ENCODE peak calls at places on chromosomes 13 and 19, in four cellular contexts. V, U, J and I are unnamed samples. For H3K4me1, the result is how much of the 10 kb centered on the place peaks cover.

GRCh38 chr13:33025220-33025744 is 9.1 kb downstream of the KL start:
- DNase-seq in J (no peak), U (no peak), V (no peak), I (no peak)

GRCh38 chr13:98507060-98507797 is 69.7 kb downstream of the STK24 start:
- DNase-seq in U (peak), V (peak), J (peak), I (peak)

GRCh38 chr19:3123956-3124355 is 11.9 kb upstream of the GNA15 start:
- DNase-seq in U (no peak), V (no peak), J (no peak), I (peak)

GRCh38 chr19:39352549-39353285 is 10.5 kb downstream of the SAMD4B start:
- DNase-seq in U (no peak), J (no peak), V (no peak), I (no peak)

GRCh38 chr19:37933965-37934364 is 27.0 kb downstream of the SIPA1L3 start:
- DNase-seq in V (no peak), J (peak), U (peak), I (peak)

GRCh38 chr13:40666905-40667621 is 622 bp upstream of the FOXO1 start:
- DNase-seq in V (no peak), J (peak), U (peak), I (peak)

GRCh38 chr13:41384749-41385503 is 72.4 kb upstream of the RGCC start:
- DNase-seq in J (no peak), V (no peak), U (no peak), I (no peak)

GRCh38 chr13:94661396-94661795 is 50.9 kb downstream of the SOX21 start:
- DNase-seq in J (no peak), U (no peak), V (no peak), I (no peak)

GRCh38 chr19:35959040-35959967 is 23.1 kb downstream of the LRFN3 start:
- DNase-seq in U (peak), J (peak), V (no peak), I (peak)

GRCh38 chr13:36072536-36072935 is 58.6 kb downstream of the DCLK1 start:
- DNase-seq in V (no peak), U (no peak), J (no peak), I (no peak)

GRCh38 chr13:29479716-29480492 is 115.6 kb downstream of the SLC7A1 start:
- DNase-seq in U (no peak), J (peak), V (no peak), I (no peak)

GRCh38 chr19:12774588-12775555 is at the start of gene HOOK2:
- DNase-seq in V (peak), U (peak), J (peak), I (peak)

GRCh38 chr19:40549007-40549708 is 27.5 kb upstream of the SHKBP1 start:
- DNase-seq in U (peak), J (peak), V (no peak), I (peak)

GRCh38 chr19:10823690-10824089 is 12.3 kb downstream of the TMED1 start:
- DNase-seq in J (no peak), U (no peak), V (no peak), I (no peak)

GRCh38 chr13:114067886-114068722 is 64.3 kb downstream of the RASA3 start:
- DNase-seq in V (no peak), J (no peak), U (no peak), I (no peak)

GRCh38 chr13:42233726-42234125 is 38.2 kb upstream of the AKAP11 start:
- DNase-seq in J (no peak), U (no peak), V (no peak), I (no peak)

DNA sequence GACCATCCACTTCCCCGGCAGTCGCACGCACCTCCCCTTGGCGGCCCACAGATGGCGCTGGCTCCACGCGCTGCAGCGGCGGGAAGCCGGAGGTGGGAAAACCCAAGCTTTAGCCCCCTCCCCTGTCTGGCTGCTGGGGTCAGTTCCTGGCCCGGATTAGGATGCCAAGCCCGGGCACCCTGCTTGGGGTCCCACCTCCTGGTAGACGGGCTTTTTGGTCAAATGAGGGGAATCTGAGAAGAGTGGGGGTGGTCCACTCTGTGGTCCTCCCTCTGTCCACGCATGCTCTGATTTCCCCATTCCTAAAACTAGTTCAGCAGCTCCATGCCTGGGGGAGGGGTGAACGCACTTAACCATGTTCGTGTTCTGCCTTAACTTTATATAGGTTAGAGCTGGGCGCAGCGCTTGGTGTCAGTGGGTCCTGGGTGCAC is 8.1 kb upstream of the ADGRE2 start:
- DNase-seq in V (no peak), J (no peak), U (no peak), I (peak)
- TF ChIP-seq CTCF in V (peak), J (peak), U (no peak), I (peak)

DNA sequence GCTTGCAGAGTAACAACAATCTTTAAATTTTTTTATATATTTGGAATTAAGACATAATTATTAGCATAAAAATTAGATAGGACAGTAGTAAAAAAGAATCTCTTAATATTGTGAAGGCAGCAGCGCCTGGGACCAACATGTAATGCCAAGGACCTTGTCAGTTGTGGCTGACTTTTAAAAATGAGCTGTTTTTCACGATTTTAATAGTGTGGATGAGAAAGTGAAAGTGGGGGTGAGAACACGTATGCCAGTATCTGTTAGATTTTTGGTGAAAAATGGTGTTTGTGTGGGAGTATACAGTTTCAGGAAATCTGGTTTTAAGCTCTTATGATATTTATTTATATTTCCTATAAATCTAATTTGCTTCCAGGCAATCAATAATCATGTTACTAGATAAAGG is 125.2 kb downstream of the LMO7 start:
- DNase-seq in U (no peak), V (no peak), J (no peak), I (no peak)
- H3K4me3 ChIP-seq in U (peak), V (peak), J (no peak), I (peak)

DNA sequence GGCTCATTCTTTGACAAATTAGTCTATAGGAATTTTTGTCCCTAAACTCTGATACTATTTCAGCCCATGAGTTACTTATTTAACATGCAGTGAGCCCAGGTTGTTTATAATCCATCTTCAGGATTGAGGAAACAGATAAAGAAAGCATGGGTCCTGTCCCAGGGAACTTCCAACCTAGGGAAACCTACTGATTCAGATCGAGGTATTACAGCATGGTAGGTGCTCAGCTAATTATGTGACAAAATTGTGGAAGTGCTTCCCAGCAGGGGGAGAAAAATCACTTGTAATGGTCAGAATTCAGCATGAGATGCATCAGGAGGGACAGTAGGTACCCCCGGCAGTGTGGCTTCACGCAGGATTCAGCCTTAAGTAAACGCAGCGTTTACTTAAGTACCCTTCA is 171.3 kb downstream of the NUFIP1 start:
- DNase-seq in U (no peak), V (no peak), J (no peak), I (no peak)
- H3K4me1 ChIP-seq in U (under half), V (half or more), J (under half), I (under half)

DNA sequence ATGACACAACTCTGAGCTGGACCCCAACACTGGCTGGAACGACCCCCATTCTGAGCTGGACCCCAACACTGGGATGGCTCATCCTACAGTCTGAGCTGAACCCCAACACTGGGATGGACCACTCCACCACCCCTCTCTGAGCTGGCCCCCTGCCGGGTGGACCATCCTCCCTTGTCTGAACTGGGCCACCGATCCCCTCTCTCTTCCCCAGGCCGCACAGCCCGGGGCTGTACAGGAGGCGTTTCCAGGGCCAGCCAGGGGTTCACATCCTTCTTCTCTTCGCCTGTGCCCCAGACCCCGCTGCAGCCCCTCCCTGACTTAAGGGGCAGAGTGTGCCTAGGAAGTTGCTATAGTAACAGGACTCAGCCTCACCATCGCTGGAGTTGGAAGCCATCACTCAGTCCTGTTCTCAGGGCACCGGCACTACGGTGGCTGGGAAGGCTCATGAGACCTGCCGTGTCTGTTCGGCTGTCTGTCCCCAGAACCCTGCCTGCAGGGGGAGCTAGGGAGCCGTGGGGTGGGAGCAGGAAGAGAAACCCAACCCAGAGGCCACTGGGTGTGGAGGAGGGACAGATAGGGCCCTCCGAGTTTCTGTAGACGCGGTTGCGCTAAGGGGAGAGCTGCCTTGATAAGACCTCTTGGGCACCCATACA is 3.7 kb downstream of the PRKACA start:
- DNase-seq in J (peak), V (peak), U (no peak), I (peak)
- TF ChIP-seq CTCF in J (peak), V (peak), U (no peak), I (peak)

DNA sequence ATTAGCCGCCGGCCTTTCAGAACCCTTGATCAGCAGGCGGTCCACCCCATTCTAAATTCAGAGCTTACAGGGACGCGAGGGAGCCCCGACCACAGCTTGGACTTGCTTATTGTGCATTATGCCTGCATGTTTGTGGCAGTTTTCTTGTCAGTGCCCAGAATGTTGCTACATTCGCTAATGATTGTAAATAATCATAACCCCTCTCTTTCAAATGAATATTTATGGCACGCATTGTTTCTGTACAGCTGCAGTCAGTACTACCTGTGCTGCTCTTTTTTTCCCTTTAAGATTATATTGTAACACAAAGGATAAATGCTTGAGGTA is 321 bp upstream of the VPS36 start:
- DNase-seq in V (no peak), J (no peak), U (no peak), I (no peak)
- H3K4me3 ChIP-seq in V (peak), J (no peak), U (peak), I (peak)

GRCh38 chr13:110225007-110225406 is 82.0 kb downstream of the COL4A1 start:
- DNase-seq in U (no peak), J (no peak), V (peak), I (no peak)
- H3K4me1 ChIP-seq in U (under half), J (under half), V (under half), I (half or more)

GRCh38 chr13:38685974-38686571 is 804 bp upstream of the FREM2 start:
- DNase-seq in J (peak), U (no peak), V (peak), I (no peak)
- TF ChIP-seq CTCF in J (peak), U (no peak), V (peak), I (peak)

DNA sequence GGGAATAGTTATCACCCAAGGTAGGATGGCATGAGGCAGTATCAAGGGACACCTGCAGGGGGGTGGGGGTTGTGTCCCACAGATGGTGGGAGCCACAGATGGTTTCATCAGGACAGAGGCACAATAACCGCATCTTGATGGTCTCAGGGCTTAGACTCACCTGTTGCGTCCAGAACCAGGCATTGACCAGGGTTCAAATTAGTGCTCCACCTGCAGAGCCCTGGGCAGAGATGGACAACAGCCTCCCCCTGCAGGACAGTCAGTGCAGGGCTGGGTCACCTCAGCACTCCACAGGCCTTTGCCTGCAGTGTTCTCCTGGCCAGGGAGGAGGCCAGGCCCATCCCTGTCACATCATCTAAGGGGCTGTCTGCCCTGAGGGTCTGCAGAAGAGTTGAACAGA is 14.5 kb upstream of the CEACAM1 start:
- DNase-seq in U (no peak), V (no peak), J (no peak), I (no peak)
- H3K4me3 ChIP-seq in U (no peak), V (no peak), J (no peak), I (no peak)

GRCh38 chr13:97359181-97360057 is 74.5 kb upstream of the RAP2A start:
- DNase-seq in U (peak), V (peak), J (peak), I (no peak)
- H3K4me1 ChIP-seq in U (under half), V (under half), J (under half), I (under half)

GRCh38 chr19:18340990-18341868 is 831 bp downstream of the PGPEP1 start:
- DNase-seq in J (peak), V (peak), U (peak), I (peak)
- TF ChIP-seq CTCF in J (no peak), V (no peak), U (no peak), I (no peak)